ENCODE peak calls at places on chromosomes 4 and X, in five cellular contexts. One of them, this sample, is unnamed.
A peak's percentile ranks its signal among the peaks of the same experiment; 100 is the strongest.

GRCh38 chrX:125203737-125204578 is 115.7 kb upstream of the TEX13C start:
- DNase-seq in pancreas: no peak
- DNase-seq in GM23338: peak; percentile 59
- DNase-seq in cardiac fibroblast: no peak
- DNase-seq in BE2C: no peak
- DNase-seq in this sample: peak; percentile 72

GRCh38 chrX:30864383-30864785 is 24.7 kb downstream of the TAB3 start:
- DNase-seq in cardiac fibroblast: peak; percentile 15
- DNase-seq in GM23338: no peak
- DNase-seq in pancreas: no peak
- DNase-seq in BE2C: no peak
- DNase-seq in this sample: no peak

GRCh38 chr4:76881375-76881774 is 16.6 kb downstream of the SOWAHB start:
- DNase-seq in pancreas: peak; percentile 54
- DNase-seq in BE2C: no peak
- DNase-seq in GM23338: peak; percentile 34
- DNase-seq in cardiac fibroblast: no peak
- DNase-seq in this sample: no peak

GRCh38 chr4:149933883-149934282 is 118.2 kb upstream of the IQCM start:
- DNase-seq in pancreas: no peak
- DNase-seq in BE2C: no peak
- DNase-seq in GM23338: no peak
- DNase-seq in cardiac fibroblast: peak; percentile 41
- DNase-seq in this sample: no peak

GRCh38 chrX:39508300-39508692 is 589.5 kb downstream of the BCOR start:
- DNase-seq in GM23338: no peak
- DNase-seq in pancreas: no peak
- DNase-seq in BE2C: no peak
- DNase-seq in cardiac fibroblast: no peak
- DNase-seq in this sample: no peak

GRCh38 chr4:154781126-154781982 is at the start of gene RBM46:
- DNase-seq in cardiac fibroblast: no peak
- DNase-seq in pancreas: no peak
- DNase-seq in GM23338: peak; percentile 78
- DNase-seq in BE2C: no peak
- DNase-seq in this sample: no peak

GRCh38 chrX:21166302-21166982 is 207.8 kb upstream of the CNKSR2 start:
- DNase-seq in GM23338: peak; percentile 41
- DNase-seq in cardiac fibroblast: peak; percentile 17
- DNase-seq in pancreas: no peak
- DNase-seq in BE2C: no peak
- DNase-seq in this sample: no peak

GRCh38 chr4:95077864-95078263 is 320.1 kb downstream of the BMPR1B start:
- DNase-seq in pancreas: no peak
- DNase-seq in GM23338: no peak
- DNase-seq in cardiac fibroblast: no peak
- DNase-seq in BE2C: no peak
- DNase-seq in this sample: no peak

GRCh38 chrX:115912372-115912897 is 258.1 kb upstream of the AGTR2 start:
- DNase-seq in pancreas: no peak
- DNase-seq in BE2C: no peak
- DNase-seq in GM23338: peak; percentile 54
- DNase-seq in cardiac fibroblast: no peak
- DNase-seq in this sample: no peak

GRCh38 chrX:54087661-54088060 is 43.4 kb upstream of the PHF8 start:
- DNase-seq in GM23338: no peak
- DNase-seq in pancreas: no peak
- DNase-seq in cardiac fibroblast: no peak
- DNase-seq in BE2C: peak; percentile 67
- DNase-seq in this sample: no peak

GRCh38 chr4:149914521-149915115 is 99.0 kb upstream of the IQCM start:
- DNase-seq in GM23338: peak; percentile 83
- DNase-seq in cardiac fibroblast: peak; percentile 68
- DNase-seq in BE2C: peak; percentile 86
- DNase-seq in pancreas: no peak
- DNase-seq in this sample: no peak

GRCh38 chr4:183074288-183074990 is 24.6 kb upstream of the WWC2 start:
- DNase-seq in GM23338: peak; percentile 72
- DNase-seq in pancreas: no peak
- DNase-seq in cardiac fibroblast: peak; percentile 43
- DNase-seq in BE2C: no peak
- DNase-seq in this sample: no peak

GRCh38 chr4:57148831-57149230 is 38.6 kb upstream of the IGFBP7 start:
- DNase-seq in cardiac fibroblast: peak; percentile 58
- DNase-seq in pancreas: no peak
- DNase-seq in BE2C: no peak
- DNase-seq in GM23338: no peak
- DNase-seq in this sample: no peak

GRCh38 chrX:44570524-44570923 is 27.9 kb upstream of the FUNDC1 start:
- DNase-seq in GM23338: no peak
- DNase-seq in pancreas: no peak
- DNase-seq in BE2C: no peak
- DNase-seq in cardiac fibroblast: peak; percentile 39
- DNase-seq in this sample: no peak

GRCh38 chrX:118552501-118552900 is 56.9 kb downstream of the DOCK11 start:
- DNase-seq in GM23338: no peak
- DNase-seq in cardiac fibroblast: peak; percentile 64
- DNase-seq in BE2C: no peak
- DNase-seq in pancreas: no peak
- DNase-seq in this sample: no peak

GRCh38 chr4:71188197-71188625 is 150.6 kb upstream of the SLC4A4 start:
- DNase-seq in GM23338: peak; percentile 70
- DNase-seq in pancreas: no peak
- DNase-seq in cardiac fibroblast: peak; percentile 6
- DNase-seq in BE2C: no peak
- DNase-seq in this sample: no peak

GRCh38 chr4:156677136-156677535 is 294.5 kb downstream of the PDGFC start:
- DNase-seq in BE2C: peak; percentile 15
- DNase-seq in pancreas: no peak
- DNase-seq in GM23338: peak; percentile 80
- DNase-seq in cardiac fibroblast: peak; percentile 54
- DNase-seq in this sample: no peak

GRCh38 chr4:157803441-157804168 is 369.2 kb downstream of the GASK1B start:
- DNase-seq in cardiac fibroblast: no peak
- DNase-seq in BE2C: no peak
- DNase-seq in GM23338: no peak
- DNase-seq in pancreas: no peak
- DNase-seq in this sample: no peak

GRCh38 chr4:6362896-6363295 is 93.2 kb downstream of the WFS1 start:
- DNase-seq in pancreas: no peak
- DNase-seq in BE2C: no peak
- DNase-seq in cardiac fibroblast: peak; percentile 29
- DNase-seq in GM23338: peak; percentile 78
- DNase-seq in this sample: no peak

GRCh38 chr4:4888695-4889094 is 29.2 kb downstream of the MSX1 start:
- DNase-seq in cardiac fibroblast: no peak
- DNase-seq in GM23338: peak; percentile 34
- DNase-seq in pancreas: no peak
- DNase-seq in BE2C: no peak
- DNase-seq in this sample: peak; percentile 47

GRCh38 chr4:65668201-65669007 is 1.9 kb downstream of the EPHA5 start:
- DNase-seq in cardiac fibroblast: peak; percentile 31
- DNase-seq in pancreas: peak; percentile 13
- DNase-seq in BE2C: peak; percentile 17
- DNase-seq in GM23338: peak; percentile 44
- DNase-seq in this sample: no peak

GRCh38 chr4:20323991-20324390 is 72.3 kb downstream of the SLIT2 start:
- DNase-seq in cardiac fibroblast: no peak
- DNase-seq in pancreas: no peak
- DNase-seq in GM23338: no peak
- DNase-seq in BE2C: peak; percentile 10
- DNase-seq in this sample: no peak

GRCh38 chr4:71229477-71230257 is 109.2 kb upstream of the SLC4A4 start:
- DNase-seq in cardiac fibroblast: peak; percentile 78
- DNase-seq in GM23338: peak; percentile 70
- DNase-seq in pancreas: peak; percentile 22
- DNase-seq in BE2C: peak; percentile 19
- DNase-seq in this sample: no peak

GRCh38 chrX:2627272-2627867 is 63.7 kb upstream of the CD99 start:
- DNase-seq in pancreas: no peak
- DNase-seq in BE2C: peak; percentile 7
- DNase-seq in cardiac fibroblast: peak; percentile 61
- DNase-seq in GM23338: peak; percentile 82
- DNase-seq in this sample: no peak

GRCh38 chr4:151459380-151459779 is 50.4 kb downstream of the FHIP1A start:
- DNase-seq in GM23338: no peak
- DNase-seq in BE2C: no peak
- DNase-seq in pancreas: no peak
- DNase-seq in cardiac fibroblast: no peak
- DNase-seq in this sample: no peak

GRCh38 chr4:150037251-150037856 is 40.9 kb upstream of the DCLK2 start:
- DNase-seq in pancreas: no peak
- DNase-seq in cardiac fibroblast: no peak
- DNase-seq in GM23338: no peak
- DNase-seq in BE2C: no peak
- DNase-seq in this sample: no peak

GRCh38 chr4:70651864-70652506 is 14.3 kb downstream of the JCHAIN start:
- DNase-seq in GM23338: peak; percentile 79
- DNase-seq in pancreas: no peak
- DNase-seq in cardiac fibroblast: peak; percentile 55
- DNase-seq in BE2C: no peak
- DNase-seq in this sample: no peak

DNA sequence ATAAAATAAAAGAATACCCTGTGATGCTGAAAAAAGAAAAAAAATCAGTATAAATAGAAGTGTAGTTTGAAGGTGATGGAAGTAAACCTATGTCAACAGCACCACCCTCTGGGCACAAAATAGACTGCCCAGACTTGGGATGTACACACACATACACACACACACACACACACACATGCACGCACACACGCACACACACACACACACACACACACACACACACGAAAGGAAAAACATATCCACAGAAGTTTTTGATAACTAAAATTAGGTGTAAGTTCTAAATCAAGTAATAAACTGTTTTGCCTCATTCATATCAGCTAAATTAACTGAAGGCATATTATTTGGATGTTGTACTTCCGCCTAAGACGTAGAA is 40.5 kb downstream of the ANXA5 start:
- DNase-seq in BE2C: peak; percentile 52
- DNase-seq in cardiac fibroblast: peak; percentile 90
- DNase-seq in pancreas: no peak
- DNase-seq in GM23338: peak; percentile 60
- DNase-seq in this sample: no peak
- TF ChIP-seq CTCF in BE2C: peak; percentile 54
- TF ChIP-seq CTCF in cardiac fibroblast: peak; percentile 53
- TF ChIP-seq CTCF in pancreas: no peak
- TF ChIP-seq CTCF in GM23338: peak; percentile 76
- TF ChIP-seq CTCF in this sample: peak; percentile 65

DNA sequence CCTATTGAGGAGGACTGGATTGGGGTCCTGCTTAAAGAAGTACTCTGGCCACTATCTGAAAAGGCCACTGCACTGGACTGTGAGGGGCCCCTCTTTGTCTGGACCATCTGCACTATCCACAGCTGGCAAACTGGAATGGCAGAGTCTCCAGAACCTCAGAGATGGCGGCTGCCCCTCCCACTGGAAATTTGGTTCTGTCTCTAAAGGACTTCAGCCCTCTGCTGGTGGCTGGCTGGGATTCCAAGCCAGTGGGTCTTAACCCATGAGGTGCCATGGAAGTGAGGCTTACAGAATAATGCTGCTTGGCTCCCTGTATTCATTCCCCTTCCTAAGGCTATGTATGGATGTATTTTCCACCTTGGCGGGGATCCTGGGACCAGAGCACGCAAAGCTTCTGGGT is 41.6 kb upstream of the CYLC1 start:
- DNase-seq in BE2C: peak; percentile 23
- DNase-seq in pancreas: no peak
- DNase-seq in cardiac fibroblast: no peak
- DNase-seq in GM23338: peak; percentile 2
- DNase-seq in this sample: no peak
- TF ChIP-seq CTCF in BE2C: peak; percentile 18
- TF ChIP-seq CTCF in pancreas: no peak
- TF ChIP-seq CTCF in cardiac fibroblast: no peak
- TF ChIP-seq CTCF in GM23338: peak; percentile 17
- TF ChIP-seq CTCF in this sample: no peak

DNA sequence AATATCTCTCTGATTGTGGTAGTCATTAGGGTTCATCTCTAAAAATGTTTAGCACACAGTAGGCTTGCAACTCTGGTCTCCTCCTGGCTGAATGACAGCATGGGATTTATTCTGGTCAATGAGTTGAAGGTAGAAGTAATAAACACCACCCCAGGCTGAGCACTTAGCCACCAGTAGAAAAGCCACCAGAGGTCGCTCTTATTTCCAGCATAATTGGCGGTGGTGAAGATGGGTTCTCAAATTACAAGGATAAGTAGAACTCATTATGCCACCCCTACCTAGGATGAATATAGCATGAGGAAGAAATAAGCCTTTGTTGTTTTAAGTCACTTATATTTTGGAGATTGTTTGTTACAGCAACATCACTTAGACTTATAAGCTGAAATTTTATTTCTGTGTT is 302.7 kb downstream of the GPM6A start:
- DNase-seq in BE2C: no peak
- DNase-seq in cardiac fibroblast: no peak
- DNase-seq in GM23338: peak; percentile 83
- DNase-seq in pancreas: no peak
- DNase-seq in this sample: no peak
- TF ChIP-seq CTCF in BE2C: peak; percentile 20
- TF ChIP-seq CTCF in cardiac fibroblast: peak; percentile 19
- TF ChIP-seq CTCF in GM23338: peak; percentile 83
- TF ChIP-seq CTCF in pancreas: no peak
- TF ChIP-seq CTCF in this sample: no peak

GRCh38 chrX:1593286-1594271 is 2.2 kb downstream of the AKAP17A start:
- DNase-seq in pancreas: no peak
- DNase-seq in cardiac fibroblast: no peak
- DNase-seq in BE2C: no peak
- DNase-seq in GM23338: no peak
- DNase-seq in this sample: peak; percentile 65

GRCh38 chrX:1591102-1591862 is at the start of gene AKAP17A:
- DNase-seq in BE2C: peak; percentile 91
- DNase-seq in pancreas: peak; percentile 94
- DNase-seq in GM23338: peak; percentile 96
- DNase-seq in cardiac fibroblast: peak; percentile 95
- DNase-seq in this sample: peak; percentile 98

GRCh38 chrX:1592128-1592862 is 891 bp downstream of the AKAP17A start:
- DNase-seq in cardiac fibroblast: no peak
- DNase-seq in pancreas: no peak
- DNase-seq in BE2C: no peak
- DNase-seq in GM23338: peak; percentile 52
- DNase-seq in this sample: no peak

GRCh38 chrX:1591863-1592127 is 391 bp downstream of the AKAP17A start:
- DNase-seq in pancreas: no peak
- DNase-seq in GM23338: no peak
- DNase-seq in cardiac fibroblast: no peak
- DNase-seq in BE2C: no peak
- DNase-seq in this sample: no peak

DNA sequence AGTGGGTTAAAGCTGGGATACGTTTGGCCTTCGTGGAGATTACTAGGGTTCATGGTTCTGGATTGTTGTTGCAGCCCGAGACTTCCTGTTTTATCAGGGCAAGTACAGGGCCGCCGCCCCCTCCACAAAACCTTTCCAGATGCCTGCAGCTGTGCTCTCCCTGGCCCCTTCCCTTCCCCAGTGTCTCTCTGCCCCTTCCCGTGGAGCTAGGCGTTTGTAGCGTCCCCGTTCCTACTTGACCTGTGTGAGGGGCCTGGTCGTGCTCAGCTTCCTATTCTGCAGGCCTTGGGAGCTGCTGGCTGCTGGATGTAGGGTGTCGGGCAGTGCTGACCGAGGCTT is 1.4 kb downstream of the AKAP17A start:
- DNase-seq in GM23338: no peak
- DNase-seq in cardiac fibroblast: peak; percentile 46
- DNase-seq in BE2C: no peak
- DNase-seq in pancreas: no peak
- DNase-seq in this sample: no peak
- TF ChIP-seq CTCF in GM23338: no peak
- TF ChIP-seq CTCF in cardiac fibroblast: no peak
- TF ChIP-seq CTCF in BE2C: no peak
- TF ChIP-seq CTCF in pancreas: no peak
- TF ChIP-seq CTCF in this sample: no peak